ENCODE peak calls at places on chromosomes 7 and 10, in nine cellular contexts. L, N, O, Q, Z, X, E, H and C are unnamed samples.
A peak's percentile ranks its signal among the peaks of the same experiment; 100 is the strongest.

GRCh38 chr10:88270871-88271713 is 312.0 kb downstream of the RNLS start:
- DNase-seq in Z (no peak), N (peak; percentile 68), Q (no peak), H (no peak), L (peak; percentile 46), E (no peak), X (no peak), O (no peak), C (no peak)

GRCh38 chr7:17244786-17245185 is 53.7 kb upstream of the AHR start:
- DNase-seq in O (no peak), L (no peak), Z (no peak), X (no peak), N (no peak), E (no peak), H (no peak), Q (no peak), C (no peak)

GRCh38 chr10:3805227-3805790 is 20.3 kb upstream of the KLF6 start:
- DNase-seq in N (peak; percentile 60), L (no peak), Q (no peak), Z (no peak), O (no peak), E (no peak), H (peak; percentile 56), X (no peak), C (no peak)

GRCh38 chr7:47688311-47689100 is 106.6 kb upstream of the TNS3 start:
- DNase-seq in E (no peak), Q (no peak), X (no peak), Z (no peak), O (no peak), N (no peak), H (no peak), L (no peak), C (no peak)

GRCh38 chr10:132281915-132282666 is 25.7 kb downstream of the STK32C start:
- DNase-seq in Q (no peak), O (no peak), Z (no peak), X (peak; percentile 42), N (no peak), L (no peak), H (no peak), E (no peak), C (peak; percentile 37)

GRCh38 chr7:130383187-130383980 is 3.1 kb downstream of the CPA1 start:
- DNase-seq in Q (no peak), L (no peak), Z (peak; percentile 83), N (no peak), H (no peak), O (no peak), X (no peak), E (peak; percentile 27), C (no peak)

GRCh38 chr10:118953598-118953997 is 75.9 kb upstream of the NANOS1 start:
- DNase-seq in E (peak; percentile 32), Q (no peak), O (no peak), X (no peak), N (no peak), L (no peak), Z (peak; percentile 60), H (no peak), C (no peak)

GRCh38 chr10:75712241-75712880 is 280.9 kb downstream of the LRMDA start:
- DNase-seq in Q (no peak), Z (no peak), E (no peak), N (no peak), H (no peak), L (no peak), O (no peak), X (no peak), C (no peak)

GRCh38 chr10:122298598-122299301 is 27.7 kb downstream of the BTBD16 start:
- DNase-seq in E (peak; percentile 72), O (no peak), Q (peak; percentile 32), Z (peak; percentile 87), X (peak; percentile 7), N (peak; percentile 71), L (peak; percentile 65), H (peak; percentile 37), C (peak; percentile 16)

GRCh38 chr7:30251708-30252329 is 32.6 kb upstream of the ZNRF2 start:
- DNase-seq in X (no peak), Z (no peak), E (no peak), L (no peak), Q (no peak), N (no peak), H (no peak), O (no peak), C (no peak)

GRCh38 chr7:42645906-42646305 is 266.0 kb downstream of the C7orf25 start:
- DNase-seq in O (no peak), N (no peak), X (no peak), H (no peak), Z (no peak), L (no peak), E (no peak), Q (no peak), C (no peak)

GRCh38 chr10:87505366-87506113 is 847 bp downstream of the MINPP1 start:
- DNase-seq in O (peak; percentile 3), N (peak; percentile 70), Q (peak; percentile 12), L (peak; percentile 64), E (peak; percentile 73), Z (no peak), H (peak; percentile 12), X (peak; percentile 5), C (peak; percentile 1)

GRCh38 chr10:47286591-47287325 is 13.2 kb upstream of the GDF10 start:
- DNase-seq in L (no peak), E (no peak), O (no peak), Q (no peak), Z (no peak), X (no peak), H (no peak), N (no peak), C (no peak)